ENCODE peak calls at places on chromosomes 4 and X, in seven cellular contexts. Q, F, R, W, E, Y and P are unnamed samples.

GRCh38 chr4:141713185-141713584 is 76.8 kb downstream of the IL15 start:
- DNase-seq in E (no peak), W (no peak), R (no peak), Y (no peak), F (no peak), Q (no peak), P (no peak)

GRCh38 chr4:56388311-56388710 is 1.0 kb upstream of the AASDH start:
- DNase-seq in E (no peak), Y (no peak), W (no peak), R (no peak), F (no peak), Q (no peak), P (no peak)

GRCh38 chrX:47611926-47612325 is 7.7 kb downstream of the SYN1 start:
- DNase-seq in Y (no peak), R (no peak), Q (no peak), F (no peak), E (no peak), W (no peak), P (no peak)

GRCh38 chr4:93029774-93030173 is 726.0 kb downstream of the GRID2 start:
- DNase-seq in F (no peak), W (no peak), Q (no peak), R (no peak), Y (no peak), E (no peak), P (no peak)

GRCh38 chr4:130814896-130815295 is 1718.9 kb downstream of the C4orf33 start:
- DNase-seq in Y (no peak), Q (no peak), E (no peak), R (no peak), F (no peak), W (no peak), P (no peak)

GRCh38 chr4:48262926-48263325 is 6.7 kb downstream of the TEC start:
- DNase-seq in W (no peak), Q (no peak), E (no peak), F (no peak), Y (no peak), R (no peak), P (no peak)

GRCh38 chrX:68941385-68941952 is 112.6 kb downstream of the EFNB1 start:
- DNase-seq in E (no peak), F (no peak), R (peak), W (no peak), Y (no peak), Q (no peak), P (no peak)

GRCh38 chr4:102730968-102731533 is 29.7 kb downstream of the MANBA start:
- DNase-seq in Q (no peak), W (no peak), R (no peak), F (no peak), Y (no peak), E (no peak), P (no peak)

GRCh38 chr4:141041021-141041476 is 92.2 kb downstream of the RNF150 start:
- DNase-seq in Y (no peak), Q (no peak), R (no peak), W (no peak), E (no peak), F (no peak), P (no peak)

GRCh38 chr4:158018831-158019230 is 154.0 kb downstream of the GASK1B start:
- DNase-seq in Y (no peak), E (no peak), R (no peak), F (no peak), W (no peak), Q (no peak), P (no peak)

GRCh38 chr4:153788419-153789276 is at the start of gene SFRP2:
- DNase-seq in F (no peak), W (no peak), R (peak), E (no peak), Q (peak), Y (no peak), P (no peak)

GRCh38 chr4:66741081-66741480 is 804.2 kb downstream of the CENPC start:
- DNase-seq in Y (no peak), F (no peak), W (no peak), Q (no peak), R (no peak), E (no peak), P (no peak)

GRCh38 chr4:65791807-65792308 is 121.6 kb upstream of the EPHA5 start:
- DNase-seq in Y (no peak), W (no peak), E (no peak), F (no peak), R (no peak), Q (no peak), P (no peak)

GRCh38 chr4:184317234-184317918 is 99.7 kb upstream of the ENPP6 start:
- DNase-seq in W (no peak), R (no peak), E (no peak), Q (no peak), Y (no peak), F (no peak), P (no peak)

GRCh38 chrX:107451754-107452153 is 2.3 kb downstream of the FRMPD3 start:
- DNase-seq in F (no peak), R (no peak), Q (no peak), E (no peak), Y (no peak), W (no peak), P (no peak)

GRCh38 chr4:87589531-87589930 is 18.8 kb upstream of the DSPP start:
- DNase-seq in W (no peak), E (no peak), Q (no peak), R (no peak), F (no peak), Y (peak), P (peak)

GRCh38 chr4:182143086-182143821 is 99.9 kb upstream of the TENM3 start:
- DNase-seq in R (no peak), W (no peak), E (no peak), Q (no peak), F (no peak), Y (no peak), P (no peak)

GRCh38 chr4:128768373-128768996 is 41.0 kb upstream of the JADE1 start:
- DNase-seq in E (no peak), Q (no peak), W (no peak), R (no peak), Y (no peak), F (no peak), P (no peak)

GRCh38 chr4:130336585-130337217 is 1240.7 kb downstream of the C4orf33 start:
- DNase-seq in E (no peak), Y (no peak), Q (no peak), F (no peak), R (no peak), W (no peak), P (no peak)

GRCh38 chrX:154313147-154313546 is 17.6 kb downstream of the TKTL1 start:
- DNase-seq in F (no peak), Q (no peak), R (no peak), E (no peak), W (no peak), Y (no peak), P (no peak)

GRCh38 chrX:16484338-16484737 is 165.6 kb upstream of the S100G start:
- DNase-seq in E (no peak), W (no peak), Q (no peak), R (no peak), F (no peak), Y (peak), P (peak)

GRCh38 chrX:24063488-24063887 is 8.7 kb downstream of the EIF2S3 start:
- DNase-seq in W (no peak), R (no peak), Q (no peak), F (no peak), E (no peak), Y (no peak), P (no peak)

GRCh38 chr4:1767058-1767769 is 25.9 kb upstream of the FGFR3 start:
- DNase-seq in W (no peak), R (no peak), Y (no peak), E (no peak), Q (no peak), F (no peak), P (no peak)

GRCh38 chr4:112153222-112153791 is 8.1 kb downstream of the FAM241A start:
- DNase-seq in Y (no peak), F (no peak), E (no peak), Q (no peak), R (no peak), W (no peak), P (no peak)

GRCh38 chrX:18674417-18674787 is 2.5 kb upstream of the RS1 start:
- DNase-seq in W (peak), Q (peak), F (no peak), Y (no peak), R (peak), E (peak), P (no peak)

GRCh38 chr4:11532138-11532537 is 103.4 kb upstream of the HS3ST1 start:
- DNase-seq in E (no peak), W (no peak), Y (no peak), R (no peak), F (no peak), Q (no peak), P (no peak)

GRCh38 chrX:19765628-19766027 is 121.8 kb downstream of the SH3KBP1 start:
- DNase-seq in Q (no peak), W (no peak), R (no peak), Y (no peak), E (no peak), F (no peak), P (no peak)

GRCh38 chr4:16884673-16885460 is 13.6 kb downstream of the LDB2 start:
- DNase-seq in Q (no peak), Y (no peak), E (no peak), F (no peak), R (no peak), W (no peak), P (no peak)

GRCh38 chr4:9703391-9703790 is 78.0 kb upstream of the DRD5 start:
- DNase-seq in R (peak), Q (peak), Y (no peak), W (peak), F (no peak), E (peak), P (no peak)

GRCh38 chrX:12080265-12080664 is 58.0 kb upstream of the FRMPD4 start:
- DNase-seq in F (no peak), R (no peak), W (peak), Q (no peak), E (no peak), Y (peak), P (peak)

GRCh38 chr4:7434766-7435150 is at the start of gene PSAPL1:
- DNase-seq in Q (peak), W (peak), Y (no peak), F (no peak), R (no peak), E (peak), P (no peak)

GRCh38 chr4:96912731-96913130 is 1072.8 kb downstream of the PDHA2 start:
- DNase-seq in Q (no peak), F (no peak), Y (no peak), R (no peak), W (no peak), E (no peak), P (no peak)

GRCh38 chrX:72045552-72046277 is 86.0 kb downstream of the RTL5 start:
- DNase-seq in Y (no peak), R (no peak), E (no peak), Q (no peak), F (peak), W (no peak), P (no peak)

GRCh38 chrX:2677764-2678163 is 13.3 kb upstream of the CD99 start:
- DNase-seq in Q (peak), R (peak), F (peak), W (peak), E (peak), Y (peak), P (peak)

GRCh38 chr4:130849985-130850632 is 1754.2 kb downstream of the C4orf33 start:
- DNase-seq in Y (no peak), W (no peak), R (no peak), F (no peak), E (peak), Q (no peak), P (no peak)

GRCh38 chr4:15757084-15757483 is 21.0 kb upstream of the CD38 start:
- DNase-seq in R (no peak), W (no peak), Q (no peak), F (no peak), E (no peak), Y (no peak), P (no peak)

GRCh38 chr4:176193898-176194297 is 1.5 kb downstream of the SPATA4 start:
- DNase-seq in F (no peak), Q (no peak), W (no peak), R (no peak), E (no peak), Y (peak), P (no peak)

GRCh38 chr4:86242677-86243076 is 117.2 kb downstream of the MAPK10 start:
- DNase-seq in Y (no peak), F (no peak), Q (no peak), R (no peak), E (no peak), W (no peak), P (no peak)

DNA sequence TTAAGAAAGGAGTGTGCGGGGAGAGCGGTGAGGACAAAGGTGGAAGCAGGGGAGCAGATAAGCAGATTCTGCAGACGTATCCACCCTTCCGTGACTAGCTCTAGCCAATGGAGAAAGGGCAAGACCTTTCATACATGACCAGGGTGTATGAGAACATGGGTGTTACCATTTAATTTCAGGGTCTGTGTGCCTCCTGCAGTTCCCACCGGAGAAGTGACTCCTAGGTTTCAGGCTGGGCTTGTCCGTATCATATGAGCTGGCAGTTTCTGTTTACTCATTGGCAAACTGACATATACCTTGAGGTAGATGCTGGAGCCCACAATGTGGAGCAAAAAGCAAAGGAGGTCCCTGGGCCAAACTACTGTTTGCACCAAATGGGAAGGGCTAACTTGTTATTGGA is 6.8 kb downstream of the RBM47 start:
- DNase-seq in W (no peak), R (no peak), Q (no peak), Y (no peak), E (peak), F (no peak), P (no peak)
- TF ChIP-seq CTCF in W (no peak), R (no peak), Q (no peak), Y (no peak), E (no peak), F (no peak), P (no peak)

GRCh38 chr4:94765174-94765573 is 7.4 kb downstream of the BMPR1B start:
- DNase-seq in E (no peak), R (no peak), W (no peak), Q (no peak), F (no peak), Y (no peak), P (no peak)

GRCh38 chr4:94767446-94767845 is 9.7 kb downstream of the BMPR1B start:
- DNase-seq in F (no peak), W (no peak), E (no peak), Q (no peak), Y (no peak), R (no peak), P (no peak)

GRCh38 chr4:94766856-94767255 is 9.1 kb downstream of the BMPR1B start:
- DNase-seq in Y (peak), F (no peak), R (no peak), Q (no peak), E (no peak), W (no peak), P (no peak)

GRCh38 chr4:94764069-94764468 is 6.3 kb downstream of the BMPR1B start:
- DNase-seq in R (no peak), E (no peak), F (no peak), Y (no peak), Q (no peak), W (no peak), P (no peak)

DNA sequence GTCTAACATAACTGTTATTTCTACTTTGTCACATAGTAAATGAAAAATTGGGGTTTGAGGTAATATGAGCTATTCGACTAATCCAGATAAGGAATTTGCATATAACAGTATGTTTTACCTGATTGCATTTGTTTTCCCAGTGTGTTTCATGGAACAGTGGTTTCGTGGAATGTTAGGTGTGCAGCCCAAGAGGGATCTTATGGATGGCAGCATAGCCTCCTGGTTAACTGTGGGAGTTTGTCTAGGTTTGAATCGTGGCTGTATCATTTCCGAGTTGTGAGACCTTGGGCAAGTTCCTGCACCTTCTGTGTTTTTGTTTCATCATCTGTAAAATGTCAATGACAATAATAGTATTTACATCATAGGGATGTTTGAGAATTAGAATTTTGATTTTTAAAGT is 7.9 kb downstream of the BMPR1B start:
- DNase-seq in F (no peak), Q (no peak), R (no peak), W (no peak), E (no peak), Y (no peak), P (no peak)
- TF ChIP-seq CTCF in F (no peak), Q (no peak), R (no peak), W (no peak), E (no peak), Y (no peak), P (no peak)

DNA sequence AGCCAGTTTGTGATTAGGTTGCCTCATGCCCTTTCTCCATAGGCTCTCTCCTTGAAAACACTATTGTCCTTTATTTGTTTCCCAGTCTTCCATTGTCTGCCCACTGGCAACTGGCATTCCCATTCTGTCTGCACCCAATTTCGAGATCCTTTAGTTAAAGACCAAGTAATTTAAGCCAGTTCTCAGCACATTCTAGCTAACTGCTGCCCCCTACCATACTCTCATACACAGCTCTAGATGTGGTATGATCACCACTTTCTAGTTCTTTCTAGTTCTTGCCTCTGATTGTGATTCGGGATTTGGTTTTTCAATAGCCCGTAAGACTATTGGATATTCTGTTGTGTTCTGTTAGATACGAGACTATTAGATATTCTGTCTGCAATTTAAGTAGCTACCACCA is 135.8 kb upstream of the TRPC5 start:
- DNase-seq in W (no peak), R (no peak), Y (no peak), E (no peak), Q (no peak), F (no peak), P (no peak)
- TF ChIP-seq CTCF in W (no peak), R (no peak), Y (no peak), E (no peak), Q (no peak), F (no peak), P (no peak)

DNA sequence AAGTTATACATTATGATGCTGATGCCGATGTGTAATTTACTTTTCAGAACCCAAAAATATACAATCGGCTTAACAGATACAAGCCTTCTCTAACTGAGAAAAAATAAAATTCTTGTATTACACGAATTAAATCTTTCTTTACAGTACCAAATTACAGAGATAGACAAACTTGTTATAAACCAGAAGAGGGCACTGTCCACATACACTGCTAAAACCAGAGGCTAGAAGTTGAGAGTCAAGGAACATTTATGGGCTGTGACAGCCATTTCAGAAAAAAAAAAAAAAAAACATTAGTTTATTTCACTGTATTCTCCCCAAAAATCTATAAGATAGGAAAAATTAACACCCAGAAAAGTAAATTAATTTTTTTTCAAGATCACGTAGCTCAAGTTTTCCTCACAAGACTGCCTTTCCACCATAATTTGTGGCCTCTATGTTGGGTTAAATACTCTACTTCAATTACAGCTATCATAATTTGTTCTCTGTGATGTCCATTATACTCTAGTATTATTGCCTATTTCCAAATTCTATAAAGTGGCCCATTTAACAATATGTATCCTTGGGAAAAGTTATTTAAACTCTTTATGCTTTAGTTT is 12.0 kb downstream of the EREG start:
- DNase-seq in Y (peak), R (no peak), Q (no peak), W (peak), F (no peak), E (no peak), P (peak)
- TF ChIP-seq CTCF in Y (peak), R (no peak), Q (peak), W (peak), F (peak), E (peak), P (peak)

GRCh38 chr4:80336582-80336981 is 1.1 kb downstream of the CFAP299 start:
- DNase-seq in Q (no peak), R (no peak), F (no peak), E (no peak), Y (no peak), W (peak), P (no peak)

GRCh38 chr4:80333121-80333520 is 2.4 kb upstream of the CFAP299 start:
- DNase-seq in Y (no peak), R (no peak), E (no peak), Q (no peak), W (no peak), F (no peak), P (no peak)

GRCh38 chr4:80334568-80334967 is 962 bp upstream of the CFAP299 start:
- DNase-seq in Q (no peak), F (no peak), E (no peak), Y (no peak), R (no peak), W (no peak), P (no peak)

GRCh38 chr4:80335226-80335553 is 340 bp upstream of the CFAP299 start:
- DNase-seq in Q (no peak), F (no peak), R (no peak), W (no peak), E (no peak), Y (no peak), P (no peak)

DNA sequence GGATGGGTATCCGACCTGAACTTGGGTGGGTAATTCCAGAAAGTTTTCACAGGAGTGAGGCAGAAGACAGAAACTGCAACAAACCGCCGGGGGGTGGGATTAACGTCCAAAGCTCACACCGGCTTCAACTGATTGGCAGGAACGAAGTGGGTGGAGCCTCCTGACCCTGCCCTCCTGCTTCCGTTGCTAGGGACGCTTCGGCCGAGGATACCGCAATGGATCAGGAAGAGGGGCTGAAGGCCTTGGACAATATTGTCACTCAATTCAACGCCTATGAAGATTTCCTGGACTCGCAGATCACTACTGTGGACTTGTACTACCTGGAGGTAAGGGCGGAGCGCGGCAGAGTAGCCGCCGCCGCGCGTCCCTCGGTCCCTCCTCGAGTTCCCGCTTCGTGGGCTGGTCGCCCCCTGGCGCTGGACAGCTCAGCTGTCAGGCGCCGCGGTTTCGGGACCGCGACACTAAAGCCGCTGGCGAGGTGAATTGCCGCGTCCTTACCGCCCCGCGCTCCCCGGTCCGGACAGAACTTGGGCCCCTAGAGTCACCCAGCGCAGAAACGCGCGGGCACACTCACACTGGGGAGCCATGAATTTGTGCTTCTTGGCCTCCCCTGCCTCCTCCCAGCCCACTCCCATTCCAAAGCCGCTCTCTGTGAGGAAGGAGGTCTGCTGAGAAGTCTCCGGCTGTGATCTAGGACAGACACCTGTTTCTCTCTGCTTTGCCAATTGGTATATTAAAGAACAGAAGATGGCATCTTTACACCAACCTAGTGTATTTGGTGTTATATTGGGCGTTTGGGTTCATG is at the start of gene CFAP299:
- DNase-seq in F (peak), Y (peak), Q (peak), R (peak), W (peak), E (peak), P (peak)
- TF ChIP-seq CTCF in F (peak), Y (peak), Q (peak), R (no peak), W (peak), E (no peak), P (peak)